ENCODE peak calls at places on chromosomes 7 and 10, in five cellular contexts. B is GM12878, A is HepG2, Q is SK-N-SH, D is HCT116. I is an unnamed sample.

GRCh38 chr7:31735991-31736982 is 49.3 kb downstream of the PPP1R17 start:
- DNase-seq in A (peak), D (peak), Q (peak), B (no peak), I (peak)

GRCh38 chr7:74718336-74718735 is 55.5 kb upstream of the NCF1 start:
- DNase-seq in B (no peak), D (no peak), A (no peak), Q (no peak), I (no peak)

GRCh38 chr10:33412261-33413092 is 78.0 kb upstream of the NRP1 start:
- DNase-seq in B (no peak), D (no peak), Q (no peak), A (no peak), I (no peak)

GRCh38 chr7:8637322-8637721 is 203.9 kb downstream of the NXPH1 start:
- DNase-seq in Q (no peak), D (no peak), A (no peak), B (no peak), I (no peak)

GRCh38 chr10:93458821-93459257 is 23.3 kb downstream of the MYOF start:
- DNase-seq in B (no peak), Q (no peak), A (peak), D (peak), I (peak)

GRCh38 chr10:125081931-125082330 is 78.4 kb downstream of the CTBP2 start:
- DNase-seq in A (no peak), D (no peak), B (no peak), Q (no peak), I (no peak)

GRCh38 chr7:131741446-131741845 is 185.0 kb upstream of the PODXL start:
- DNase-seq in B (no peak), Q (no peak), A (no peak), D (no peak), I (no peak)

GRCh38 chr7:81705206-81705605 is 64.6 kb downstream of the HGF start:
- DNase-seq in D (no peak), B (no peak), Q (no peak), A (no peak), I (no peak)

GRCh38 chr10:115948415-115948814 is 324.6 kb downstream of the GFRA1 start:
- DNase-seq in D (no peak), A (no peak), Q (no peak), B (no peak), I (peak)

GRCh38 chr7:29375641-29376562 is 181.3 kb downstream of the CHN2 start:
- DNase-seq in B (no peak), A (peak), Q (no peak), D (peak), I (no peak)

GRCh38 chr10:114042895-114043531 is 653 bp upstream of the ADRB1 start:
- DNase-seq in D (peak), A (no peak), B (no peak), Q (peak), I (peak)

GRCh38 chr7:69847921-69848612 is 249.8 kb downstream of the AUTS2 start:
- DNase-seq in D (no peak), Q (no peak), B (no peak), A (no peak), I (no peak)

GRCh38 chr7:127769696-127770400 is 117.9 kb downstream of the SND1 start:
- DNase-seq in D (no peak), B (no peak), A (no peak), Q (no peak), I (no peak)

GRCh38 chr10:16518822-16519221 is 2.9 kb downstream of the C1QL3 start:
- DNase-seq in D (no peak), A (no peak), Q (peak), B (no peak), I (no peak)

GRCh38 chr10:28008054-28008453 is 9.2 kb upstream of the ODAD2 start:
- DNase-seq in B (no peak), D (no peak), A (no peak), Q (no peak), I (no peak)

GRCh38 chr10:102643346-102644065 is 773 bp upstream of the TRIM8 start:
- DNase-seq in Q (peak), D (peak), B (no peak), A (peak), I (no peak)

GRCh38 chr7:23114854-23115253 is 9.3 kb downstream of the KLHL7 start:
- DNase-seq in B (no peak), D (no peak), A (no peak), Q (no peak), I (no peak)

GRCh38 chr10:33722067-33722466 is 387.6 kb upstream of the NRP1 start:
- DNase-seq in B (no peak), Q (no peak), D (no peak), A (no peak), I (no peak)

GRCh38 chr10:28393956-28394568 is 91.2 kb upstream of the MPP7 start:
- DNase-seq in B (no peak), Q (peak), A (peak), D (peak), I (peak)

GRCh38 chr7:6330657-6331056 is 58.2 kb upstream of the CYTH3 start:
- DNase-seq in D (no peak), Q (no peak), A (no peak), B (no peak), I (no peak)

GRCh38 chr10:83991986-83992753 is 147.1 kb upstream of the GHITM start:
- DNase-seq in B (peak), A (peak), D (peak), Q (peak), I (no peak)

GRCh38 chr7:80277434-80278427 is 143.1 kb downstream of the GNAI1 start:
- DNase-seq in D (peak), Q (no peak), A (no peak), B (no peak), I (peak)

GRCh38 chr10:43264324-43264986 is 2.4 kb downstream of the RASGEF1A start:
- DNase-seq in Q (peak), B (no peak), A (no peak), D (no peak), I (no peak)

GRCh38 chr10:61935085-61935484 is 33.6 kb downstream of the ARID5B start:
- DNase-seq in A (no peak), Q (peak), D (no peak), B (no peak), I (no peak)

GRCh38 chr10:128078136-128078969 is 47.9 kb downstream of the MKI67 start:
- DNase-seq in D (peak), Q (peak), A (peak), B (no peak), I (peak)

GRCh38 chr7:121006731-121007315 is 18.3 kb downstream of the CPED1 start:
- DNase-seq in A (no peak), D (no peak), Q (no peak), B (no peak), I (no peak)

GRCh38 chr10:896982-897381 is 34.5 kb downstream of the LARP4B start:
- DNase-seq in A (no peak), Q (no peak), B (no peak), D (no peak), I (no peak)

GRCh38 chr10:132498562-132499366 is 38.8 kb upstream of the INPP5A start:
- DNase-seq in A (no peak), Q (no peak), D (no peak), B (no peak), I (no peak)

GRCh38 chr10:132664407-132664806 is 121.5 kb downstream of the NKX6-2 start:
- DNase-seq in Q (no peak), D (no peak), B (no peak), A (no peak), I (no peak)

GRCh38 chr10:60433684-60434083 is 44.0 kb upstream of the ANK3 start:
- DNase-seq in A (no peak), D (no peak), B (no peak), Q (no peak), I (no peak)

GRCh38 chr10:88152720-88153119 is 289.3 kb downstream of the PTEN start:
- DNase-seq in B (peak), Q (peak), D (peak), A (no peak), I (peak)

GRCh38 chr7:47327698-47328391 is 254.1 kb downstream of the TNS3 start:
- DNase-seq in Q (peak), D (no peak), A (no peak), B (no peak), I (no peak)

GRCh38 chr10:94546058-94546595 is 539 bp downstream of the HELLS start:
- DNase-seq in B (no peak), Q (peak), D (no peak), A (peak), I (peak)

GRCh38 chr7:24949884-24950283 is 30.1 kb downstream of the OSBPL3 start:
- DNase-seq in B (no peak), Q (no peak), D (no peak), A (no peak), I (no peak)

GRCh38 chr7:138008588-138009349 is 6.9 kb upstream of the CREB3L2 start:
- DNase-seq in D (peak), B (no peak), A (peak), Q (peak), I (peak)

GRCh38 chr7:18808026-18808425 is 309.4 kb downstream of the TWIST1 start:
- DNase-seq in A (no peak), D (no peak), B (no peak), Q (no peak), I (no peak)

GRCh38 chr10:5071411-5072198 is 22.6 kb upstream of the AKR1C3 start:
- DNase-seq in B (no peak), A (peak), Q (no peak), D (no peak), I (no peak)

GRCh38 chr10:35577915-35578607 is 27.1 kb upstream of the GJD4 start:
- DNase-seq in B (no peak), D (no peak), Q (no peak), A (no peak), I (no peak)

GRCh38 chr10:122632031-122632430 is 67.6 kb downstream of the C10orf120 start:
- DNase-seq in Q (peak), B (no peak), D (no peak), A (no peak), I (no peak)

GRCh38 chr10:126571203-126571602 is 99.3 kb downstream of the C10orf90 start:
- DNase-seq in A (peak), D (no peak), Q (no peak), B (no peak), I (no peak)

GRCh38 chr10:3172081-3172445 is 519 bp downstream of the PITRM1 start:
- DNase-seq in A (peak), Q (peak), D (peak), B (no peak), I (no peak)

GRCh38 chr10:3169271-3169670 is 3.3 kb downstream of the PITRM1 start:
- DNase-seq in Q (no peak), D (no peak), A (no peak), B (no peak), I (no peak)

GRCh38 chr10:3167611-3168330 is 4.8 kb downstream of the PITRM1 start:
- DNase-seq in Q (no peak), A (no peak), D (no peak), B (no peak), I (no peak)

GRCh38 chr10:3172446-3173172 is at the start of gene PITRM1:
- DNase-seq in A (peak), D (peak), B (peak), Q (peak), I (peak)

DNA sequence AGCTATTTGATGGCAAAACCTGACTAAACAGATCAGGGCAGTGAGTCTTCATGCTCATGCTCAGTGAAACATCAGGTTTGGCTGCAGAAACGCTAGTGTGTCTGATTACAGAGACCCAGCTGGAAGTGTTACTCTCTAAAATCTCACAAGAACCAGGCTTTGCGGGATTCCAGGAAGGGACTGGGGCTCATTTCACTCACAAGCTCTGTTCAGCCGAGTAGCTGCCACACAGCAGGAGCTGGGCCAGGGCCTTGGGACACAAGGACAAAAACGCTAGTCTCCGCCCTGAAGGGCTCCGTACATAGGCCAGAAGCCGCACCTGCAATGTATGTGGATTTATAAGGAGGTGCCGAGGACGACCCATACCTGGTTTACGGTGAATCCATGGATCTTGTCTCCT is 2.8 kb downstream of the PITRM1 start:
- DNase-seq in D (no peak), Q (no peak), B (no peak), A (no peak), I (no peak)
- TF ChIP-seq JUND in D (no peak), Q (no peak), B (no peak), A (no peak), I (no peak)

DNA sequence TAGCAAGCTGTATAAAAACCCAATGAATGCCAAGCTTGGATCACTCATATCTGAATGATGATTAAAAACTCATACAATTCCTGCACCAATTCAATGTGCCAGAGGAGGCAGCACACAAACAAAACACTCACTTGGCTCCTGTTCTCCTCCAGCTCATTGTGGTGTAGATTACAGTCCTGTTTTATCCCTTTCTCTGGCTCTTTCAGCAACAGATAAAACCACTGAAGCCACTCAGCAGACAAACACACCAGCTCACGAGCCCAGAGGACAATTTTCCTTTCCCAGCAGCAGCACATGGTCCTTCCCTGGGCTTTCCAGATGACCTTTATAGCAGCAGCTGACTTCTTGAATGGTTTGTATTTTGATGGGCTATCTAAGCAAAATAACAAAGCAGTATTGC is 107.3 kb upstream of the STARD3NL start:
- DNase-seq in D (peak), Q (peak), B (no peak), A (no peak), I (peak)
- TF ChIP-seq JUND in D (no peak), Q (no peak), B (no peak), A (no peak), I (no peak)

GRCh38 chr7:105691692-105692564 is 110.6 kb upstream of the EFCAB10 start:
- DNase-seq in Q (no peak), D (no peak), B (no peak), A (no peak), I (peak)
- TF ChIP-seq JUND in Q (no peak), D (no peak), B (no peak), A (no peak), I (no peak)

GRCh38 chr7:156703209-156703608 is 62.6 kb downstream of the RNF32 start:
- DNase-seq in A (no peak), Q (no peak), D (no peak), B (no peak), I (no peak)
- TF ChIP-seq JUND in A (no peak), Q (no peak), D (no peak), B (no peak), I (no peak)

DNA sequence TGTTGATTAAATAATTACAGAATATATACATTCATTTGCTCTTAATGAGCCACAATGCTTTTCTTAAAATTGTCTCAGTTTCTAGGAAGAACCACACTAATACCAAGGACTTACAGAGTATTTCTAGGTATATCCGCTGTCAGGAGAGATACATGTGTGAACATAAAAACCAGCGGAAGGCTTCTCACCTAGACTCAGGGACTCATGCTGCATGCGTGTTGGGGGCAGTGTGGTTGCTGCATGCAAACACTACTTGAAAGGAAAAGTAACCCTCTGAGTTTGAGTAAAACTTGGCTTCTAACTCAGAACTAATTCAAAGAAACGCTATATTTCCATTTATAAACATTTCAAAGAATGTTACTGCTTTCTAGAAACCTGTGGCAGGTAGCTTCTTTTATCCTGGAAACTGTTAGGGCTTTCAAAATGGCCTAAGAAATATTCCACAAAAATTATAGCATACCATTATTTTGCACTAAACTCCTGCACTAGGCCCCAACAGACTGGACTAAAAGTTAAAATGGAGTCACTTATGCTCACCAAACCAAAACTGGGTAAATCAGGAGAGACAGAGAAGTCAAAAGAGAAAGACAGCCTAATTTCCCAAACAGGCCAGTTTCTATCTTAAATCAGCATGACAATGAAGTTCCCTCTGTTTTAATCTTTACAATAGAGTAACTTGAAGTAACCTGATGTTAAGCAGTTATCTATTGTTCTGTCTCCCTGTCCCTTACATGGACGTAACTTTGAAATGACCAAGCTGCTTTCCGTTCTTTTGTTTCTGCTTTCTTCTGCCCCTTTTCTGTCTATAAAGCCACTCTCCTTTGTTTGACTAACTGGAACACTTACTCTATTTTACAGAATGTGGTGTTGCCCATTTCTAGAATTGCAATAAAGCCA is 95.2 kb upstream of the FAM133B start:
- DNase-seq in B (no peak), D (no peak), Q (no peak), A (no peak), I (no peak)
- TF ChIP-seq JUND in B (no peak), D (no peak), Q (no peak), A (no peak), I (no peak)

DNA sequence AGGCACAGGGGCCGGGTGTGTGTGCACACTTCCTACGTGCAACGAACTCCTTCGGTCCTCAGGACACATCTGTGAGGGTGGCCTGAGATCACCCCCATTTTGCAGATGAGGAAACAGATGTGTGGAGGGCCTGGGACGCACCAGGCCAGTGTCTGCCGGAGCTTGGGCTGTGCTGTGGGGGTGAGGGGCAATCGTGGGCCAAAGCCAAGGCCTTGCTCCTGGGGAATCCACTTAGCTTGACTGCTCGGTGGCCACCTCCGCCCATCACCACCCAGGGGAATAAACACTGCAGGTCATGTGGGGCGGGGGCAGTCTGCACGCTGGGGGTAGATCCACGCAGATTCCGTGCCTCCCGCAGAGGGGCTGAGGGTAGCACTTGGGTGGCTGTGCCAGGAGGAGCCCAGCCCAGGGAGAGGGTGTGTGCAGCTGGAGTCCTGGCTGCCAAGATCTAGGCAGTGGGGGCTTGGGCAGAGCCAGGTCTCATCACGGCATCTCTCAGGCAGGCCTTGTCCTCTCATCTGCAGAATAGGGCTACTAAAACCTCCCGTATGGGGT is 70.8 kb upstream of the EN2 start:
- DNase-seq in A (no peak), Q (no peak), D (no peak), B (no peak), I (no peak)
- TF ChIP-seq JUND in A (no peak), Q (no peak), D (no peak), B (no peak), I (no peak)

I was measured in T47D.